ENCODE peak calls at places on chromosomes 5 and 9, in nine cellular contexts. K is transverse colon, Z is A549, F is heart left ventricle, Q is esophagus squamous epithelium, X is uterus, I is IMR-90, O is right lobe of liver, R is HCT116. D is an unnamed sample.

GRCh38 chr5:132263548-132264261 is 6.2 kb downstream of the PDLIM4 start:
- DNase-seq in K (peak), Z (peak), F (no peak), Q (no peak), X (peak), I (peak), O (no peak), R (no peak), D (peak)

GRCh38 chr5:68345166-68345565 is 129.6 kb downstream of the PIK3R1 start:
- DNase-seq in K (no peak), Z (no peak), F (no peak), Q (no peak), X (no peak), I (peak), O (no peak), R (no peak), D (no peak)

GRCh38 chr9:95131023-95131943 is 186.2 kb downstream of the FANCC start:
- DNase-seq in K (peak), Z (peak), F (peak), Q (no peak), X (peak), I (peak), O (no peak), R (peak), D (peak)

GRCh38 chr9:20623021-20623747 is 885 bp upstream of the MLLT3 start:
- DNase-seq in K (peak), Z (no peak), F (peak), Q (no peak), X (no peak), I (peak), O (no peak), R (no peak), D (peak)

GRCh38 chr9:16871358-16872151 is 1.1 kb upstream of the BNC2 start:
- DNase-seq in K (peak), Z (peak), F (peak), Q (no peak), X (peak), I (peak), O (peak), R (no peak), D (peak)

GRCh38 chr9:2116073-2116472 is 100.9 kb downstream of the SMARCA2 start:
- DNase-seq in K (no peak), Z (peak), F (no peak), Q (no peak), X (no peak), I (no peak), O (no peak), R (peak), D (peak)

GRCh38 chr9:133509179-133510083 is 15.3 kb downstream of the MYMK start:
- DNase-seq in K (peak), Z (no peak), F (peak), Q (no peak), X (no peak), I (no peak), O (peak), R (no peak), D (no peak)

GRCh38 chr9:75890541-75891276 is at the start of gene PCSK5:
- DNase-seq in K (peak), Z (peak), F (peak), Q (peak), X (peak), I (peak), O (peak), R (peak), D (peak)

GRCh38 chr5:153660919-153661318 is 170.4 kb downstream of the GRIA1 start:
- DNase-seq in K (no peak), Z (no peak), F (no peak), Q (no peak), X (no peak), I (peak), O (no peak), R (no peak), D (no peak)

GRCh38 chr9:89606049-89606481 is 1.3 kb downstream of the GADD45G start:
- DNase-seq in K (peak), Z (peak), F (peak), Q (no peak), X (peak), I (peak), O (peak), R (no peak), D (peak)

GRCh38 chr5:2373631-2374030 is 377.8 kb downstream of the IRX2 start:
- DNase-seq in K (no peak), Z (no peak), F (no peak), Q (no peak), X (no peak), I (no peak), O (no peak), R (no peak), D (no peak)

GRCh38 chr5:166845044-166845443 is 1446.4 kb upstream of the WWC1 start:
- DNase-seq in K (no peak), Z (peak), F (no peak), Q (no peak), X (no peak), I (no peak), O (no peak), R (no peak), D (peak)

GRCh38 chr5:151202381-151203139 is 21.3 kb downstream of the CCDC69 start:
- DNase-seq in K (no peak), Z (peak), F (no peak), Q (no peak), X (no peak), I (peak), O (no peak), R (peak), D (no peak)

GRCh38 chr5:179489015-179489414 is 61.3 kb upstream of the RUFY1 start:
- DNase-seq in K (no peak), Z (no peak), F (no peak), Q (no peak), X (no peak), I (no peak), O (no peak), R (no peak), D (no peak)

GRCh38 chr9:20264896-20265295 is 357.4 kb downstream of the MLLT3 start:
- DNase-seq in K (no peak), Z (no peak), F (no peak), Q (no peak), X (no peak), I (no peak), O (no peak), R (no peak), D (no peak)

GRCh38 chr9:105713260-105713938 is 19.1 kb downstream of the TMEM38B start:
- DNase-seq in K (no peak), Z (no peak), F (no peak), Q (no peak), X (no peak), I (no peak), O (no peak), R (no peak), D (no peak)

GRCh38 chr9:130825051-130825651 is 9.9 kb upstream of the ABL1 start:
- DNase-seq in K (no peak), Z (no peak), F (no peak), Q (no peak), X (peak), I (peak), O (no peak), R (no peak), D (peak)

GRCh38 chr5:16453609-16454008 is 12.0 kb downstream of the ZNF622 start:
- DNase-seq in K (no peak), Z (no peak), F (no peak), Q (no peak), X (no peak), I (no peak), O (no peak), R (no peak), D (no peak)

GRCh38 chr5:164600166-164600715 is 1094.8 kb downstream of the MAT2B start:
- DNase-seq in K (no peak), Z (no peak), F (no peak), Q (no peak), X (no peak), I (peak), O (no peak), R (no peak), D (no peak)

GRCh38 chr9:129131300-129132145 is 20.3 kb downstream of the PTPA start:
- DNase-seq in K (peak), Z (peak), F (peak), Q (no peak), X (peak), I (peak), O (peak), R (peak), D (peak)

GRCh38 chr5:36734422-36734821 is 128.0 kb downstream of the SLC1A3 start:
- DNase-seq in K (no peak), Z (peak), F (no peak), Q (no peak), X (no peak), I (peak), O (no peak), R (no peak), D (no peak)

GRCh38 chr5:151005975-151006576 is 14.3 kb upstream of the GPX3 start:
- DNase-seq in K (peak), Z (no peak), F (peak), Q (no peak), X (peak), I (peak), O (peak), R (no peak), D (peak)

GRCh38 chr5:35012796-35013195 is 35.0 kb downstream of the AGXT2 start:
- DNase-seq in K (no peak), Z (no peak), F (peak), Q (no peak), X (no peak), I (no peak), O (no peak), R (no peak), D (no peak)

GRCh38 chr5:170393958-170394357 is 4.8 kb upstream of the KCNMB1 start:
- DNase-seq in K (no peak), Z (no peak), F (no peak), Q (no peak), X (no peak), I (no peak), O (no peak), R (no peak), D (no peak)

GRCh38 chr5:115329475-115329874 is 33.0 kb upstream of the CCDC112 start:
- DNase-seq in K (peak), Z (no peak), F (no peak), Q (no peak), X (no peak), I (no peak), O (no peak), R (no peak), D (no peak)

GRCh38 chr9:76620586-76620985 is 143.7 kb upstream of the PCA3 start:
- DNase-seq in K (no peak), Z (no peak), F (no peak), Q (no peak), X (no peak), I (no peak), O (no peak), R (no peak), D (no peak)

GRCh38 chr5:126369995-126370731 is 53.0 kb upstream of the GRAMD2B start:
- DNase-seq in K (no peak), Z (peak), F (no peak), Q (no peak), X (no peak), I (peak), O (no peak), R (no peak), D (no peak)
- TF ChIP-seq POLR2A in K (no peak), Z (no peak), F (no peak), Q (no peak), X (no peak), I (no peak), O (peak), R (no peak), D (no peak)

GRCh38 chr9:13386324-13386723 is 106.8 kb upstream of the MPDZ start:
- DNase-seq in K (no peak), Z (no peak), F (peak), Q (no peak), X (no peak), I (no peak), O (no peak), R (no peak), D (no peak)
- TF ChIP-seq CTCF in K (no peak), Z (no peak), F (no peak), Q (no peak), X (no peak), I (no peak), O (no peak), R (no peak), D (no peak)

DNA sequence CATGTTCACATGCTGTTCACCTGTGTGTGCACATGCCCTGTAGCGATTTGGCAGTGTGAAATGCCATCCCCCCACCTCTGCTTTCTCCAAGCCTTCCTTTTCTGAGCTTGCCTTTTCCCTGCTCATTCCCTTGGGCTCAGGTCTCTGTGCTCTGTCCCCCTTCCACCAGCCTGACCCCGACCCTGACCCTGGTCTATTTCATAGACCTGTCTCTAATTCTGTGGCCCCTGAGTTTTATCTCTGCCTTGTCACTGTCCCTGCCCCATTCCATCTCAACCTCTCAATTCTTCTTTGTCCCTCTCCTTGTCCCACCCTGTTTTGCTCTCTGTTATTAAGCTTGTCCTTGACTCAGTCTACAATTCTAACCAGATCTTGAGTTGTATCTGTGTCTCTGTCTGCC is 735 bp downstream of the ARAP3 start:
- DNase-seq in K (no peak), Z (no peak), F (no peak), Q (no peak), X (no peak), I (no peak), O (no peak), R (no peak), D (no peak)
- TF ChIP-seq POLR2A in K (no peak), Z (no peak), F (no peak), Q (no peak), X (no peak), I (no peak), O (peak), R (no peak), D (no peak)

GRCh38 chr5:40716590-40716989 is 36.9 kb downstream of the PTGER4 start:
- DNase-seq in K (no peak), Z (no peak), F (no peak), Q (no peak), X (no peak), I (no peak), O (no peak), R (no peak), D (no peak)

GRCh38 chr5:40720071-40720470 is 35.7 kb downstream of the TTC33 start:
- DNase-seq in K (no peak), Z (no peak), F (no peak), Q (no peak), X (no peak), I (no peak), O (no peak), R (no peak), D (no peak)

GRCh38 chr5:40717281-40717680 is 37.6 kb downstream of the PTGER4 start:
- DNase-seq in K (no peak), Z (peak), F (no peak), Q (no peak), X (no peak), I (peak), O (no peak), R (no peak), D (no peak)

GRCh38 chr5:40716000-40716399 is 36.3 kb downstream of the PTGER4 start:
- DNase-seq in K (no peak), Z (peak), F (no peak), Q (no peak), X (no peak), I (no peak), O (no peak), R (no peak), D (no peak)
- TF ChIP-seq CTCF in K (peak), Z (peak), F (peak), Q (no peak), X (no peak), I (peak), O (peak), R (peak), D (no peak)

DNA sequence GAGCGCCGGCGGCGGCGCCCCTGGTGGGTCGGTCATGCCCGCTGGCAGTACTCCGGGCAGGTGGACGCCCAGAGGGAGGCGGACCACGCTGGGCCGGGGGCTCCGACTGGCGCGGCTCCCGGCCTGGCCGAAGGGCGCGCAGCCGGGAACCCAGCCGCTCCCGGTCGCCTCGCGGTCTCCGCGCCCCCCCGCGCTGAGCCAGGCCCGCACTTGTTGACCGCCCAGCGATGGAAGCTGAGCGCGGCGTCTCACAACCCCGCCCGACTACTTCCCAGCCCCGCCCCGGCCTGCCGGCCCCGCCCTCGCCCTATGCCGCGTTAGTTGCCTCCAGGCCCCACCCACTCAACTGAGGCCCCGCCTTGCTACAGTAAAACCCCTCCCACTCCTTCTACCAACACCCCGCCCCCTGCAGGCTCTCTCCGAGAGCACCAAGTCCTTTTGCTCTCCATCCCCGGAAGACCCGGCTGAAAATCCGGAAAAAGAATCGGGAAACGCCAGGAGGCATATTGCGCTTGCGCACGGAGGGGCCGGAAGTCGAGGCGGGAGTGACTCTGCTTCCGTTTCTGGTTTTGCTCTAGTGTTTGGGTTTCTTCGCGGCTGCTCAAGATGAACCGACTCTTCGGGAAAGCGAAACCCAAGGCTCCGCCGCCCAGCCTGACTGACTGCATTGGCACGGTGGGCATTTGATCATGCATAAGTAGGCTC is at the start of the genes BAG1 and CHMP5:
- DNase-seq in K (peak), Z (peak), F (peak), Q (peak), X (peak), I (peak), O (peak), R (peak), D (peak)
- TF ChIP-seq POLR2A in K (peak), Z (peak), F (peak), Q (peak), X (peak), I (peak), O (peak), R (peak), D (no peak)

GRCh38 chr9:83330207-83331196 is 207.7 kb downstream of the FRMD3 start:
- DNase-seq in K (no peak), Z (no peak), F (no peak), Q (no peak), X (no peak), I (no peak), O (no peak), R (no peak), D (no peak)
- TF ChIP-seq CTCF in K (no peak), Z (no peak), F (no peak), Q (no peak), X (no peak), I (no peak), O (no peak), R (peak), D (no peak)

DNA sequence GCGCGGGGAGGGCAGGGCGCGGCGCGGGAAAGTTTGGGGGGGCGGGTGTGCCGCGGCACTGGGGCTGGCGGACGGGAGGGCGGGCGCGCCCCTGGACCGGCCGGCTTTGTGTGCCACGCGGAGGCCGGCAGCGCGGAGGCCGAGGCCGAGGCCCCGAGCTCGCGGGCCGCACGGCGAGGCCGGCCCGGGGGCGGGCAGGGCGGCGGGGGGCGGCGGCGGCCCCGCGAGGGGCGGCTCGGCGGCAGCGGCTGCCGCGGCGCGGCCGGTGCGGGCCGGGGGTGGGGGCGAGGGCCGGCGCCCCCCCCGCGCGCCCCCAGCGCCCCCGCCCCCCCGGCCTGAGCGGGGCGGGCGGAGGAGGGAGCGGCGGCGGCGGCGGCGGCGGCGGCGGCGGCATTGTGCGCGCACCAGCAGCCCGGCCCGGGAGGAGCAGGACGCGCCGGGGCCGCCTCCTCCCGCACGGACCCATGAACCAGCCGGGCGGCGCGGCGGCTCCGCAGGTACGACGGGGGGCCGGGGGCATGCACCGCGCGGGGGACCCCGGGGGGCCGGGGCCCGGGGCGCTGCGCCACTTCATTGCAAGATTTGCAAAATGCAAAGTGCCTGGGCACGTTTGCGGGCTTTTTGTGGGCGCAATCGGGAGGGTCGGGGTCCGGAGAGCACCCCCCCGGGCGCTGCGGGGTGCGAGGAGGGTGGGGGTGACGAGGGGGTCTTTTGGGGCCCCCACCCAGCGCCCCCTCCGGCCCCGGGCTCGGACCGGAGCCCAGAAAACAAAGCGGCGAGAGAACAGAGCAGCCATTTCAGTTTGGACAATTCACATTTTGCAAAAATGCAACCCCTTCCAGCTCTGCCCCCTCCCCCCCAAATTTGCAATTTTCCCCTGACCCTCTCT is at the start of gene ZNF618:
- DNase-seq in K (peak), Z (peak), F (peak), Q (no peak), X (peak), I (no peak), O (peak), R (no peak), D (peak)
- TF ChIP-seq POLR2A in K (no peak), Z (no peak), F (no peak), Q (no peak), X (no peak), I (no peak), O (no peak), R (no peak), D (no peak)

GRCh38 chr5:158165647-158166046 is 306.7 kb upstream of the CLINT1 start:
- DNase-seq in K (no peak), Z (no peak), F (no peak), Q (no peak), X (no peak), I (no peak), O (no peak), R (no peak), D (no peak)
- TF ChIP-seq CTCF in K (no peak), Z (no peak), F (no peak), Q (no peak), X (no peak), I (no peak), O (peak), R (peak), D (no peak)

D was measured in testis.